ENCODE peak calls at places on chromosomes 12 and 14, in five cellular contexts. I is CD4-positive, alpha-beta memory T cell; W is PC-9; C is IMR-90; Y is HCT116. O is an unnamed sample.

GRCh38 chr14:96264850-96265249 is 8.8 kb downstream of the BDKRB1 start:
- DNase-seq in W (no peak), C (peak), Y (no peak), I (no peak), O (no peak)

GRCh38 chr14:93947282-93947681 is 20.1 kb downstream of the FAM181A start:
- DNase-seq in C (no peak), Y (no peak), W (no peak), I (no peak), O (no peak)

GRCh38 chr14:44035707-44036106 is 471.4 kb downstream of the FSCB start:
- DNase-seq in Y (no peak), W (no peak), C (no peak), I (no peak), O (no peak)

GRCh38 chr14:98187302-98187701 is 1084.7 kb downstream of the BCL11B start:
- DNase-seq in W (no peak), Y (no peak), C (no peak), I (no peak), O (no peak)

GRCh38 chr12:12097821-12098688 is 27.3 kb downstream of the BCL2L14 start:
- DNase-seq in I (no peak), W (no peak), Y (no peak), C (no peak), O (no peak)

GRCh38 chr14:91377700-91378652 is 39.6 kb downstream of the CCDC88C start:
- DNase-seq in W (no peak), C (no peak), I (no peak), Y (no peak), O (no peak)

GRCh38 chr14:101480747-101481530 is 80.4 kb upstream of the DIO3 start:
- DNase-seq in C (peak), W (peak), Y (no peak), I (no peak), O (no peak)

GRCh38 chr12:95396849-95397498 is 77.0 kb upstream of the METAP2 start:
- DNase-seq in C (peak), Y (no peak), W (peak), I (no peak), O (no peak)

GRCh38 chr12:55931780-55932545 is 1.0 kb downstream of the DGKA start:
- DNase-seq in W (no peak), Y (no peak), C (peak), I (no peak), O (no peak)

GRCh38 chr12:4240161-4240783 is 33.3 kb upstream of the CCND2 start:
- DNase-seq in C (no peak), Y (no peak), W (no peak), I (no peak), O (no peak)

GRCh38 chr14:100010679-100011078 is 54.5 kb upstream of the EVL start:
- DNase-seq in Y (no peak), I (no peak), C (no peak), W (no peak), O (no peak)

GRCh38 chr14:23457587-23458445 is 11.7 kb upstream of the NGDN start:
- DNase-seq in I (no peak), C (no peak), W (no peak), Y (no peak), O (no peak)

GRCh38 chr12:31220061-31220460 is 105.9 kb downstream of the SINHCAF start:
- DNase-seq in C (no peak), I (no peak), W (no peak), Y (no peak), O (no peak)

GRCh38 chr14:104685216-104685997 is 4.0 kb upstream of the INF2 start:
- DNase-seq in I (no peak), W (no peak), C (no peak), Y (no peak), O (no peak)
- H3K4me3 ChIP-seq in I (no peak), W (no peak), C (no peak), Y (no peak), O (no peak)

GRCh38 chr12:124941170-124941527 is 26.7 kb upstream of the UBC start:
- DNase-seq in I (no peak), W (no peak), C (no peak), Y (no peak), O (no peak)
- H3K4me3 ChIP-seq in I (no peak), W (peak), C (no peak), Y (peak), O (peak)

GRCh38 chr12:76652402-76652801 is 92.8 kb upstream of the OSBPL8 start:
- DNase-seq in C (no peak), I (no peak), W (no peak), Y (no peak), O (no peak)
- H3K4me3 ChIP-seq in C (no peak), I (no peak), W (no peak), Y (no peak), O (no peak)

GRCh38 chr12:126196263-126196662 is 1131.0 kb downstream of the AACS start:
- DNase-seq in I (no peak), Y (no peak), W (no peak), C (no peak), O (no peak)

GRCh38 chr12:126193190-126193589 is 1128.0 kb downstream of the AACS start:
- DNase-seq in I (no peak), Y (no peak), W (no peak), C (no peak), O (no peak)

GRCh38 chr12:126189856-126190255 is 1124.6 kb downstream of the AACS start:
- DNase-seq in W (no peak), C (no peak), Y (no peak), I (no peak), O (no peak)

GRCh38 chr12:126191949-126192348 is 1126.7 kb downstream of the AACS start:
- DNase-seq in W (no peak), C (no peak), Y (no peak), I (no peak), O (no peak)

GRCh38 chr12:126191037-126191891 is 1126.0 kb downstream of the AACS start:
- DNase-seq in I (no peak), Y (no peak), C (no peak), W (no peak), O (no peak)
- H3K4me3 ChIP-seq in I (no peak), Y (no peak), C (no peak), W (no peak), O (no peak)

GRCh38 chr12:109877504-109878246 is 2.7 kb downstream of the GLTP start:
- DNase-seq in W (no peak), Y (no peak), I (no peak), C (no peak), O (no peak)

GRCh38 chr12:109880049-109880931 is at the start of gene GLTP:
- DNase-seq in C (peak), W (peak), I (peak), Y (peak), O (peak)

GRCh38 chr12:109879332-109880048 is 851 bp downstream of the GLTP start:
- DNase-seq in C (no peak), I (no peak), W (no peak), Y (no peak), O (no peak)

GRCh38 chr12:109878247-109878625 is 2.1 kb downstream of the GLTP start:
- DNase-seq in C (no peak), Y (no peak), I (no peak), W (no peak), O (no peak)

GRCh38 chr12:109878749-109879148 is 1.6 kb downstream of the GLTP start:
- DNase-seq in Y (no peak), I (no peak), W (no peak), C (no peak), O (no peak)
- H3K4me3 ChIP-seq in Y (no peak), I (no peak), W (peak), C (peak), O (no peak)